ENCODE peak calls at places on chromosomes 2 and 18, in six cellular contexts. G is colonic mucosa, I is body of pancreas, L is ovary, K is PC-9, C is breast epithelium. X is an unnamed sample.

GRCh38 chr18:57432765-57433400 is 2.3 kb upstream of the ONECUT2 start:
- DNase-seq in G (no peak), I (no peak), L (no peak), K (no peak), C (no peak), X (peak; percentile 22)

GRCh38 chr2:143001521-143001920 is 124.1 kb downstream of the KYNU start:
- DNase-seq in G (no peak), I (no peak), L (no peak), K (no peak), C (no peak), X (no peak)

GRCh38 chr2:68441179-68441993 is 25.7 kb downstream of the FBXO48 start:
- DNase-seq in G (peak; percentile 80), I (peak; percentile 81), L (peak; percentile 88), K (peak; percentile 59), C (peak; percentile 56), X (peak; percentile 93)

GRCh38 chr2:44546469-44547127 is 184.9 kb downstream of the CAMKMT start:
- DNase-seq in G (no peak), I (no peak), L (no peak), K (no peak), C (no peak), X (no peak)

GRCh38 chr2:45382744-45383143 is 228.3 kb downstream of the SRBD1 start:
- DNase-seq in G (no peak), I (peak; percentile 14), L (no peak), K (no peak), C (no peak), X (no peak)

GRCh38 chr2:179521944-179522343 is 257.3 kb upstream of the SESTD1 start:
- DNase-seq in G (no peak), I (no peak), L (no peak), K (no peak), C (no peak), X (peak; percentile 4)

GRCh38 chr2:16525265-16525887 is 140.3 kb downstream of the CYRIA start:
- DNase-seq in G (peak; percentile 34), I (no peak), L (no peak), K (peak; percentile 18), C (no peak), X (peak; percentile 70)

GRCh38 chr2:225104971-225105370 is 62.7 kb upstream of the DOCK10 start:
- DNase-seq in G (no peak), I (no peak), L (no peak), K (no peak), C (no peak), X (no peak)

GRCh38 chr18:77597726-77598125 is 348.1 kb downstream of the GALR1 start:
- DNase-seq in G (no peak), I (no peak), L (no peak), K (no peak), C (no peak), X (no peak)

GRCh38 chr18:61322265-61322873 is 10.9 kb upstream of the CDH20 start:
- DNase-seq in G (peak; percentile 57), I (peak; percentile 49), L (peak; percentile 21), K (peak; percentile 21), C (no peak), X (peak; percentile 80)

GRCh38 chr2:118442949-118443348 is 354.7 kb downstream of the INSIG2 start:
- DNase-seq in G (no peak), I (no peak), L (no peak), K (no peak), C (no peak), X (no peak)

GRCh38 chr2:19685713-19686112 is 216.1 kb downstream of the TTC32 start:
- DNase-seq in G (no peak), I (no peak), L (no peak), K (no peak), C (no peak), X (no peak)

GRCh38 chr2:160869411-160869810 is 290.8 kb upstream of the TANK start:
- DNase-seq in G (no peak), I (no peak), L (no peak), K (no peak), C (no peak), X (no peak)

GRCh38 chr2:230512955-230513748 is 97.2 kb downstream of the SP100 start:
- DNase-seq in G (no peak), I (no peak), L (no peak), K (peak; percentile 2), C (no peak), X (no peak)

GRCh38 chr2:226661789-226662545 is 137.7 kb downstream of the IRS1 start:
- DNase-seq in G (no peak), I (peak; percentile 31), L (peak; percentile 38), K (peak; percentile 81), C (no peak), X (peak; percentile 46)

GRCh38 chr2:8566788-8567468 is 114.9 kb upstream of the ID2 start:
- DNase-seq in G (peak; percentile 21), I (no peak), L (no peak), K (no peak), C (no peak), X (no peak)

GRCh38 chr2:42812899-42813479 is 20.6 kb upstream of the HAAO start:
- DNase-seq in G (peak; percentile 40), I (no peak), L (no peak), K (no peak), C (peak; percentile 13), X (peak; percentile 54)

GRCh38 chr2:169806586-169806985 is 7.9 kb downstream of the SSB start:
- DNase-seq in G (no peak), I (no peak), L (no peak), K (no peak), C (no peak), X (no peak)

GRCh38 chr2:41726364-41726763 is 321.5 kb upstream of the PKDCC start:
- DNase-seq in G (no peak), I (no peak), L (no peak), K (no peak), C (no peak), X (no peak)

GRCh38 chr2:774436-774835 is 97.2 kb upstream of the TMEM18 start:
- DNase-seq in G (no peak), I (no peak), L (no peak), K (no peak), C (no peak), X (peak; percentile 60)

GRCh38 chr2:740446-741293 is 63.5 kb upstream of the TMEM18 start:
- DNase-seq in G (peak; percentile 86), I (peak; percentile 91), L (peak; percentile 89), K (peak; percentile 38), C (peak; percentile 92), X (peak; percentile 100)

GRCh38 chr18:48018806-48019295 is 88.4 kb upstream of the SMAD2 start:
- DNase-seq in G (no peak), I (no peak), L (no peak), K (no peak), C (no peak), X (no peak)

GRCh38 chr2:166344286-166345113 is 31.2 kb downstream of the SCN9A start:
- DNase-seq in G (no peak), I (no peak), L (no peak), K (no peak), C (no peak), X (peak; percentile 3)

GRCh38 chr2:4135765-4136164 is 432.4 kb downstream of the DCDC2C start:
- DNase-seq in G (no peak), I (peak; percentile 15), L (no peak), K (no peak), C (no peak), X (no peak)

GRCh38 chr2:174796319-174796771 is 32.1 kb upstream of the CHRNA1 start:
- DNase-seq in G (no peak), I (no peak), L (no peak), K (no peak), C (no peak), X (peak; percentile 71)

GRCh38 chr18:59123588-59124369 is 15.9 kb upstream of the SEC11C start:
- DNase-seq in G (no peak), I (no peak), L (no peak), K (no peak), C (no peak), X (no peak)

DNA sequence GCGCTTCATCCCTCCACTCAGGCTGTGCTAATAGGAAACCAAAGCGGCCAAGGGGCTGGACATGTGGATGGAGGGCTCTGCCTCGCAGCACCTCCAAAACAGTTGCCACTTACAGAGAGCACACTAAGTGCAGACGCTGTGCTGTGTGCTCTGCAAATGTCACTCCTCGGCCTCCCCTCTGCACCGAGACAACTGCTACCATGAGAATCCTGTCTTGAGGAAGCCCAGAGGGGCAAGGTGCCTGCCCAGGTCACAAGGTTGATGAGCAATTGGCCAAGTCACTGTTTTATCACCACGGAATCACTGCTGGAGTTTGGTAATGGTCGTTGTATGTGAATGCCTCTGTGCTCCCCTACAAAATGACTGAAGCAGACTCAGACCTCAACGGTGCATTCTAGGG is 132.2 kb downstream of the SEPTIN10 start:
- DNase-seq in G (no peak), I (no peak), L (no peak), K (no peak), C (no peak), X (no peak)
- H3K4me1 ChIP-seq in G (no peaks in the 10 kb centered on the region), I (peaks cover 31% of the 10 kb centered on the region), L (peaks cover 12% of the 10 kb centered on the region), K (peaks cover 3% of the 10 kb centered on the region), C (no peaks in the 10 kb centered on the region), X (no peaks in the 10 kb centered on the region)

DNA sequence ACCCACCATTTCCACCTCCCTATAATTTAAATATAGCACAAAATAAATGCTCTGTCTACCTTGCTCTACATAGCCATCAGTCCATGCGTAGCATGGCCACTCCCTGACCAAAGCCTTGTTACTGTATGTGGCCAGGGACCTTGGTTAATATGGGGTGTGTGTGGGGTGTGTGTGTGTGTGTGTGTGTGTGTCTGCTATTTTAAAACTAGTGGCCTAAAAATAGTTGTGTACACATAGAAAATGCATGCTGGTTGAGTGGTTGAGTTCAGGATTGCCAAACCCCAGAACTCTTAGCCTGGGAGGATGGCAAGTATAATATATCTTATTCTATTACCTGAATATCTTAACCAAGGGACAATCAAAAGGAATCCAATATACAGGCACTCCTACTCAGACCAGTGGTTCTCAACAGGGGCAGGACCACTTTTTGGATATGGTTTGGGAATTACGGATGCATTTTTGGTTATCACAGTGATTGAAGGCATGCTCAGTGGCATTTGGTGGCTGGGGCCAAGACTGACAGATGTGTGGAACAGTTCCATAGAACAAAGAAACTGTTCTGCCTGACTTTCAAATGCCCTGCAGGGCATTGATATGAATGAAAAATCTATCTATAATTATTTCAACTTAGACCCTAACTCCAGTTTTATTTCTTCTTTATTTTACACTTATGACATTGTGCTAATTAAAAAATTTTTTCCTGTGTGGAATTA is 72.3 kb upstream of the PSME4 start:
- DNase-seq in G (no peak), I (no peak), L (no peak), K (no peak), C (no peak), X (no peak)
- H3K4me3 ChIP-seq in G (no peak overlapping the region), I (no peak overlapping the region), L (no peak overlapping the region), K (no peak overlapping the region), C (no peak overlapping the region), X (no peak overlapping the region)

GRCh38 chr2:177717831-177718618 is 325.5 kb downstream of the AGPS start:
- DNase-seq in G (no peak), I (no peak), L (no peak), K (no peak), C (no peak), X (no peak)
- H3K4me1 ChIP-seq in G (no peaks in the 10 kb centered on the region), I (no peaks in the 10 kb centered on the region), L (no peaks in the 10 kb centered on the region), K (no peaks in the 10 kb centered on the region), C (no peaks in the 10 kb centered on the region), X (no peaks in the 10 kb centered on the region)

GRCh38 chr2:139742216-139743172 is 962.3 kb upstream of the NXPH2 start:
- DNase-seq in G (no peak), I (no peak), L (no peak), K (no peak), C (no peak), X (no peak)

DNA sequence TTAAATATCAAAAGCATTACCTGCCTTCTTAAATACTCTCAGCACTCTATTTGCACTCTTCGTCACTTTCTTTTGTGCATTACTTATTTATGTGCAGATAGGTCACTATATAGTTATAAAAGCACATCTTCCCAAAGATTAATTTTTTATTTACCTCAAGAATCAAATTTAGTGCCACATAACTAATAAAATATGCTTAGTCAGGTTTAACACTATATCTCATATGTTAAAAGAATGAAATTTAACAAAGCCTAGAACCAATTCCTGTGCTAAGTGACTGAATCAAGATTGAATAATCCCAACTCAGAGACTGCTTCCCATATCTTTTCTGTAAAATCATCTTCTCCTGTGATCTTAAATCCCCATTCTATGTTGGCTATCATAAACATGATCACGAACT is 957.5 kb upstream of the NXPH2 start:
- DNase-seq in G (no peak), I (no peak), L (no peak), K (no peak), C (no peak), X (no peak)
- H3K4me3 ChIP-seq in G (no peak overlapping the region), I (no peak overlapping the region), L (no peak overlapping the region), K (no peak overlapping the region), C (no peak overlapping the region), X (no peak overlapping the region)